ENCODE peak calls at places on chromosomes 7 and 10, in eight cellular contexts. V is heart right ventricle, W is heart left ventricle, L is colonic mucosa, M is breast epithelium, J is GM12878, S is mammary epithelial cell, O is kidney. N is an unnamed sample. For H3K4me1, the result is how much of the 10 kb centered on the place peaks cover.

GRCh38 chr10:24920907-24921881 is 31.2 kb downstream of the PRTFDC1 start:
- DNase-seq in V (peak), W (no peak), L (peak), M (no peak), J (peak), S (peak), O (peak), N (no peak)

GRCh38 chr7:140604760-140605159 is 35.9 kb downstream of the DENND2A start:
- DNase-seq in V (no peak), W (no peak), L (no peak), M (no peak), J (no peak), S (peak), O (no peak), N (no peak)

GRCh38 chr7:95772298-95772770 is at the start of gene DYNC1I1:
- DNase-seq in V (peak), W (peak), L (peak), M (no peak), J (no peak), S (peak), O (peak), N (peak)

GRCh38 chr7:80703272-80703671 is 64.8 kb downstream of the CD36 start:
- DNase-seq in V (no peak), W (no peak), L (no peak), M (no peak), J (no peak), S (no peak), O (no peak), N (no peak)

GRCh38 chr10:89210794-89211425 is 3.8 kb upstream of the CH25H start:
- DNase-seq in V (no peak), W (no peak), L (no peak), M (no peak), J (no peak), S (no peak), O (no peak), N (no peak)

GRCh38 chr10:27068217-27068891 is 31.9 kb downstream of the ANKRD26 start:
- DNase-seq in V (no peak), W (no peak), L (no peak), M (no peak), J (no peak), S (no peak), O (no peak), N (no peak)

GRCh38 chr7:107966701-107967100 is 36.3 kb downstream of the LAMB1 start:
- DNase-seq in V (peak), W (no peak), L (no peak), M (no peak), J (no peak), S (peak), O (no peak), N (peak)

GRCh38 chr7:34163956-34164355 is 258.6 kb downstream of the BMPER start:
- DNase-seq in V (no peak), W (no peak), L (no peak), M (no peak), J (no peak), S (no peak), O (no peak), N (no peak)

GRCh38 chr10:109259293-109259692 is 664.0 kb downstream of the XPNPEP1 start:
- DNase-seq in V (no peak), W (no peak), L (no peak), M (no peak), J (no peak), S (peak), O (no peak), N (no peak)

GRCh38 chr10:71358292-71358691 is 38.4 kb upstream of the CDH23 start:
- DNase-seq in V (no peak), W (no peak), L (no peak), M (no peak), J (no peak), S (no peak), O (no peak), N (no peak)

GRCh38 chr7:151433721-151434400 is 6.1 kb downstream of the CRYGN start:
- DNase-seq in V (no peak), W (no peak), L (no peak), M (no peak), J (no peak), S (no peak), O (no peak), N (no peak)

GRCh38 chr7:121531175-121532070 is 135.3 kb upstream of the FAM3C start:
- DNase-seq in V (no peak), W (no peak), L (no peak), M (no peak), J (no peak), S (peak), O (no peak), N (no peak)

GRCh38 chr10:103745264-103746247 is 109.8 kb downstream of the SH3PXD2A start:
- DNase-seq in V (no peak), W (no peak), L (peak), M (no peak), J (no peak), S (peak), O (no peak), N (peak)

GRCh38 chr10:48958598-48959200 is 19.1 kb upstream of the LRRC18 start:
- DNase-seq in V (no peak), W (no peak), L (no peak), M (no peak), J (no peak), S (no peak), O (no peak), N (peak)

GRCh38 chr10:48589266-48589665 is 15.6 kb downstream of the ARHGAP22 start:
- DNase-seq in V (peak), W (no peak), L (no peak), M (no peak), J (no peak), S (peak), O (no peak), N (no peak)

GRCh38 chr10:77202857-77203256 is 434.8 kb downstream of the KCNMA1 start:
- DNase-seq in V (no peak), W (no peak), L (no peak), M (no peak), J (no peak), S (no peak), O (no peak), N (no peak)

GRCh38 chr7:91565499-91566331 is 301.5 kb downstream of the FZD1 start:
- DNase-seq in V (no peak), W (no peak), L (no peak), M (peak), J (no peak), S (no peak), O (no peak), N (no peak)

GRCh38 chr10:114030140-114030539 is 13.5 kb upstream of the ADRB1 start:
- DNase-seq in V (no peak), W (no peak), L (no peak), M (no peak), J (no peak), S (peak), O (no peak), N (no peak)

GRCh38 chr7:1889556-1890181 is 219.6 kb downstream of the ELFN1 start:
- DNase-seq in V (no peak), W (no peak), L (no peak), M (no peak), J (no peak), S (no peak), O (peak), N (no peak)

GRCh38 chr10:110141185-110141584 is 66.2 kb upstream of the MXI1 start:
- DNase-seq in V (no peak), W (no peak), L (peak), M (no peak), J (no peak), S (peak), O (no peak), N (no peak)

GRCh38 chr7:54904986-54905385 is 113.8 kb upstream of the EGFR start:
- DNase-seq in V (no peak), W (no peak), L (no peak), M (no peak), J (no peak), S (no peak), O (no peak), N (no peak)

GRCh38 chr10:114726820-114727271 is 68.8 kb upstream of the ABLIM1 start:
- DNase-seq in V (no peak), W (no peak), L (no peak), M (no peak), J (no peak), S (no peak), O (no peak), N (no peak)

GRCh38 chr7:74001150-74001494 is 26.9 kb upstream of the ELN start:
- DNase-seq in V (no peak), W (peak), L (no peak), M (no peak), J (no peak), S (no peak), O (no peak), N (no peak)

GRCh38 chr10:37976880-37977203 is 395 bp upstream of the ZNF25 start:
- DNase-seq in V (no peak), W (no peak), L (no peak), M (no peak), J (no peak), S (no peak), O (no peak), N (no peak)
- TF ChIP-seq CTCF in V (no peak), W (no peak), L (no peak), M (no peak), J (no peak), S (no peak), O (no peak), N (no peak)

GRCh38 chr10:58698777-58699356 is 186.2 kb downstream of the BICC1 start:
- DNase-seq in V (no peak), W (no peak), L (no peak), M (no peak), J (no peak), S (no peak), O (no peak), N (no peak)

GRCh38 chr10:58701398-58702135 is 188.9 kb downstream of the BICC1 start:
- DNase-seq in V (peak), W (no peak), L (peak), M (no peak), J (no peak), S (peak), O (no peak), N (no peak)

GRCh38 chr10:58706836-58707235 is 194.2 kb downstream of the BICC1 start:
- DNase-seq in V (no peak), W (no peak), L (no peak), M (no peak), J (no peak), S (no peak), O (no peak), N (no peak)

GRCh38 chr10:58700576-58700975 is 187.9 kb downstream of the BICC1 start:
- DNase-seq in V (no peak), W (no peak), L (no peak), M (no peak), J (no peak), S (no peak), O (no peak), N (no peak)

GRCh38 chr10:58704226-58705200 is 191.8 kb downstream of the BICC1 start:
- DNase-seq in V (no peak), W (no peak), L (no peak), M (no peak), J (no peak), S (peak), O (no peak), N (no peak)
- H3K4me1 ChIP-seq in V (under half), W (under half), L (under half), M (under half), J (under half), S (under half), O (under half), N (under half)

DNA sequence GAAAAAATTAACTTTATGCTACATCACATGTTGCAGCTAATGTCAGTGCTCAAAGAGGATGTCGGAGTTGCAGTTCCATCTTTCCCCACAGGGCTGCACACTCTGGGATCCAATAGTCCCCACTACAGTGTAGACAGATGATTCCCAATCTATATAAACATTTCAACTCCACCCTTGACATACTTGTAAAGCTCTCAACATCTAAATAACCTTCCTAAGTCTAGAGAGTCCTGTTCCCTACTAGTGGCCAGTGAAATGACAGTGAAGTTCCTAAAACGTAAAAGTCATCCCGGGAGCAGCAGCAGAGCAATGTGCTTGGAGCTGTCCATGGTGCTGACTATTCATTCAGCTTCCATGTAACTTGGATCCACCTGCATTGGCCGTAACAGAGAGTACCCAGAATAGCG is 145.1 kb downstream of the GRM8 start:
- DNase-seq in V (peak), W (no peak), L (peak), M (no peak), J (peak), S (peak), O (no peak), N (peak)
- TF ChIP-seq CTCF in V (peak), W (peak), L (peak), M (peak), J (no peak), S (peak), O (peak), N (peak)

DNA sequence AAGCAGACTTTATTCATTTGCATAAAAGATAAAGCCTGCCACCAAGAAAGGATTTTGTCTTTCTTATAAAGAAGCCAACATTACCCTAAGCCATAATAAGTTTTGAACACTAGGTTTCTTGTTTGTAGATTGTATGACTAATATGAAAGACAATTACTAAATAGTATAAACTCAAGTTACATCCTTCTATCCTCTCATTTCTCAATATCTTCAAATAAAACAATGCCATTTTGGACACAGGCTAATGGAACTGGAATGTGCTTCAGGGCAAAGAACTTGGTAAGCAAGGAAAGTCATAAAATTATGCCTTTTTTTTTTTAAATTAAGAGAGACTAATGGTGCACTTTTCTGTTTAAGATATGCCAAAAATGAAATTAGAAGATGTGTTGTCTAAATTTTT is 137.7 kb downstream of the DKK1 start:
- DNase-seq in V (no peak), W (no peak), L (no peak), M (no peak), J (no peak), S (peak), O (no peak), N (no peak)
- H3K4me1 ChIP-seq in V (under half), W (under half), L (under half), M (under half), J (under half), S (half or more), O (under half), N (under half)

N was measured in Caco-2.